ENCODE peak calls at places on chromosome 3, in nine cellular contexts. One of them, this sample, is unnamed.
A peak's percentile ranks its signal among the peaks of the same experiment; 100 is the strongest.

GRCh38 chr3:172751188-172751571 is 654 bp downstream of the ECT2 start:
- DNase-seq in tibial nerve: no peak
- DNase-seq in Peyer's patch: no peak
- DNase-seq in breast epithelium: no peak
- DNase-seq in heart left ventricle: no peak
- DNase-seq in uterus: no peak
- DNase-seq in adrenal gland: no peak
- DNase-seq in endothelial cell of umbilical vein: peak; percentile 52
- DNase-seq in spleen: no peak
- DNase-seq in this sample: no peak

GRCh38 chr3:186220365-186220764 is 111.5 kb upstream of the ETV5 start:
- DNase-seq in tibial nerve: no peak
- DNase-seq in Peyer's patch: no peak
- DNase-seq in breast epithelium: no peak
- DNase-seq in heart left ventricle: no peak
- DNase-seq in uterus: no peak
- DNase-seq in adrenal gland: peak; percentile 49
- DNase-seq in endothelial cell of umbilical vein: no peak
- DNase-seq in spleen: no peak
- DNase-seq in this sample: no peak

GRCh38 chr3:101567528-101568317 is 6.1 kb downstream of the TRMT10C start:
- DNase-seq in tibial nerve: no peak
- DNase-seq in Peyer's patch: no peak
- DNase-seq in breast epithelium: no peak
- DNase-seq in heart left ventricle: no peak
- DNase-seq in uterus: no peak
- DNase-seq in adrenal gland: no peak
- DNase-seq in endothelial cell of umbilical vein: no peak
- DNase-seq in spleen: no peak
- DNase-seq in this sample: no peak

GRCh38 chr3:176920806-176921205 is 276.5 kb downstream of the TBL1XR1 start:
- DNase-seq in tibial nerve: no peak
- DNase-seq in Peyer's patch: no peak
- DNase-seq in breast epithelium: no peak
- DNase-seq in heart left ventricle: no peak
- DNase-seq in uterus: no peak
- DNase-seq in adrenal gland: no peak
- DNase-seq in endothelial cell of umbilical vein: peak; percentile 48
- DNase-seq in spleen: no peak
- DNase-seq in this sample: no peak

GRCh38 chr3:46565607-46566039 is 479 bp downstream of the LRRC2 start:
- DNase-seq in tibial nerve: no peak
- DNase-seq in Peyer's patch: no peak
- DNase-seq in breast epithelium: no peak
- DNase-seq in heart left ventricle: peak; percentile 74
- DNase-seq in uterus: peak; percentile 39
- DNase-seq in adrenal gland: no peak
- DNase-seq in endothelial cell of umbilical vein: peak; percentile 20
- DNase-seq in spleen: no peak
- DNase-seq in this sample: peak; percentile 90

GRCh38 chr3:175336406-175337133 is 477.4 kb downstream of the NAALADL2 start:
- DNase-seq in tibial nerve: no peak
- DNase-seq in Peyer's patch: peak; percentile 50
- DNase-seq in breast epithelium: no peak
- DNase-seq in heart left ventricle: no peak
- DNase-seq in uterus: no peak
- DNase-seq in adrenal gland: no peak
- DNase-seq in endothelial cell of umbilical vein: no peak
- DNase-seq in spleen: no peak
- DNase-seq in this sample: no peak

GRCh38 chr3:35932995-35933394 is 293.7 kb downstream of the ARPP21 start:
- DNase-seq in tibial nerve: peak; percentile 7
- DNase-seq in Peyer's patch: no peak
- DNase-seq in breast epithelium: no peak
- DNase-seq in heart left ventricle: no peak
- DNase-seq in uterus: no peak
- DNase-seq in adrenal gland: no peak
- DNase-seq in endothelial cell of umbilical vein: peak; percentile 99
- DNase-seq in spleen: no peak
- DNase-seq in this sample: no peak

GRCh38 chr3:58899159-58899952 is 150.5 kb downstream of the CFAP20DC start:
- DNase-seq in tibial nerve: no peak
- DNase-seq in Peyer's patch: peak; percentile 47
- DNase-seq in breast epithelium: peak; percentile 18
- DNase-seq in heart left ventricle: peak; percentile 60
- DNase-seq in uterus: peak; percentile 54
- DNase-seq in adrenal gland: peak; percentile 22
- DNase-seq in endothelial cell of umbilical vein: peak; percentile 80
- DNase-seq in spleen: peak; percentile 76
- DNase-seq in this sample: no peak

GRCh38 chr3:143637133-143637532 is 211.1 kb downstream of the SLC9A9 start:
- DNase-seq in tibial nerve: no peak
- DNase-seq in Peyer's patch: no peak
- DNase-seq in breast epithelium: no peak
- DNase-seq in heart left ventricle: no peak
- DNase-seq in uterus: no peak
- DNase-seq in adrenal gland: no peak
- DNase-seq in endothelial cell of umbilical vein: no peak
- DNase-seq in spleen: no peak
- DNase-seq in this sample: no peak

GRCh38 chr3:36124118-36124796 is 256.0 kb upstream of the STAC start:
- DNase-seq in tibial nerve: no peak
- DNase-seq in Peyer's patch: no peak
- DNase-seq in breast epithelium: no peak
- DNase-seq in heart left ventricle: no peak
- DNase-seq in uterus: no peak
- DNase-seq in adrenal gland: peak; percentile 34
- DNase-seq in endothelial cell of umbilical vein: no peak
- DNase-seq in spleen: no peak
- DNase-seq in this sample: no peak

GRCh38 chr3:26245236-26245635 is 377.3 kb upstream of the LRRC3B start:
- DNase-seq in tibial nerve: no peak
- DNase-seq in Peyer's patch: no peak
- DNase-seq in breast epithelium: no peak
- DNase-seq in heart left ventricle: no peak
- DNase-seq in uterus: no peak
- DNase-seq in adrenal gland: no peak
- DNase-seq in endothelial cell of umbilical vein: no peak
- DNase-seq in spleen: no peak
- DNase-seq in this sample: no peak

GRCh38 chr3:171797873-171798272 is 12.4 kb downstream of the PLD1 start:
- DNase-seq in tibial nerve: no peak
- DNase-seq in Peyer's patch: no peak
- DNase-seq in breast epithelium: no peak
- DNase-seq in heart left ventricle: no peak
- DNase-seq in uterus: no peak
- DNase-seq in adrenal gland: no peak
- DNase-seq in endothelial cell of umbilical vein: peak; percentile 89
- DNase-seq in spleen: no peak
- DNase-seq in this sample: no peak

GRCh38 chr3:128861491-128861890 is 17.9 kb upstream of the ACAD9 start:
- DNase-seq in tibial nerve: no peak
- DNase-seq in Peyer's patch: no peak
- DNase-seq in breast epithelium: no peak
- DNase-seq in heart left ventricle: no peak
- DNase-seq in uterus: no peak
- DNase-seq in adrenal gland: no peak
- DNase-seq in endothelial cell of umbilical vein: no peak
- DNase-seq in spleen: no peak
- DNase-seq in this sample: no peak

GRCh38 chr3:36833160-36833814 is 68.9 kb upstream of the DCLK3 start:
- DNase-seq in tibial nerve: no peak
- DNase-seq in Peyer's patch: no peak
- DNase-seq in breast epithelium: no peak
- DNase-seq in heart left ventricle: no peak
- DNase-seq in uterus: no peak
- DNase-seq in adrenal gland: no peak
- DNase-seq in endothelial cell of umbilical vein: no peak
- DNase-seq in spleen: no peak
- DNase-seq in this sample: no peak

GRCh38 chr3:178159691-178160090 is 376.5 kb upstream of the KCNMB2 start:
- DNase-seq in tibial nerve: no peak
- DNase-seq in Peyer's patch: no peak
- DNase-seq in breast epithelium: no peak
- DNase-seq in heart left ventricle: no peak
- DNase-seq in uterus: no peak
- DNase-seq in adrenal gland: no peak
- DNase-seq in endothelial cell of umbilical vein: peak; percentile 91
- DNase-seq in spleen: no peak
- DNase-seq in this sample: no peak

GRCh38 chr3:61683409-61684261 is 122.3 kb downstream of the PTPRG start:
- DNase-seq in tibial nerve: peak; percentile 34
- DNase-seq in Peyer's patch: no peak
- DNase-seq in breast epithelium: no peak
- DNase-seq in heart left ventricle: no peak
- DNase-seq in uterus: no peak
- DNase-seq in adrenal gland: no peak
- DNase-seq in endothelial cell of umbilical vein: no peak
- DNase-seq in spleen: no peak
- DNase-seq in this sample: no peak

GRCh38 chr3:173825731-173826130 is 428.2 kb downstream of the NLGN1 start:
- DNase-seq in tibial nerve: no peak
- DNase-seq in Peyer's patch: no peak
- DNase-seq in breast epithelium: no peak
- DNase-seq in heart left ventricle: no peak
- DNase-seq in uterus: no peak
- DNase-seq in adrenal gland: no peak
- DNase-seq in endothelial cell of umbilical vein: no peak
- DNase-seq in spleen: no peak
- DNase-seq in this sample: no peak

GRCh38 chr3:161950318-161950717 is 453.7 kb downstream of the OTOL1 start:
- DNase-seq in tibial nerve: no peak
- DNase-seq in Peyer's patch: no peak
- DNase-seq in breast epithelium: no peak
- DNase-seq in heart left ventricle: no peak
- DNase-seq in uterus: no peak
- DNase-seq in adrenal gland: no peak
- DNase-seq in endothelial cell of umbilical vein: no peak
- DNase-seq in spleen: no peak
- DNase-seq in this sample: no peak

GRCh38 chr3:176937546-176937945 is 259.7 kb downstream of the TBL1XR1 start:
- DNase-seq in tibial nerve: no peak
- DNase-seq in Peyer's patch: no peak
- DNase-seq in breast epithelium: no peak
- DNase-seq in heart left ventricle: no peak
- DNase-seq in uterus: no peak
- DNase-seq in adrenal gland: no peak
- DNase-seq in endothelial cell of umbilical vein: no peak
- DNase-seq in spleen: no peak
- DNase-seq in this sample: no peak

GRCh38 chr3:58032186-58032585 is 24.0 kb downstream of the FLNB start:
- DNase-seq in tibial nerve: no peak
- DNase-seq in Peyer's patch: no peak
- DNase-seq in breast epithelium: no peak
- DNase-seq in heart left ventricle: no peak
- DNase-seq in uterus: no peak
- DNase-seq in adrenal gland: no peak
- DNase-seq in endothelial cell of umbilical vein: no peak
- DNase-seq in spleen: no peak
- DNase-seq in this sample: no peak

GRCh38 chr3:162719684-162720341 is 1223.2 kb downstream of the OTOL1 start:
- DNase-seq in tibial nerve: no peak
- DNase-seq in Peyer's patch: no peak
- DNase-seq in breast epithelium: no peak
- DNase-seq in heart left ventricle: no peak
- DNase-seq in uterus: no peak
- DNase-seq in adrenal gland: no peak
- DNase-seq in endothelial cell of umbilical vein: no peak
- DNase-seq in spleen: no peak
- DNase-seq in this sample: no peak

GRCh38 chr3:178787960-178788359 is 251.7 kb downstream of the KCNMB2 start:
- DNase-seq in tibial nerve: no peak
- DNase-seq in Peyer's patch: no peak
- DNase-seq in breast epithelium: no peak
- DNase-seq in heart left ventricle: no peak
- DNase-seq in uterus: no peak
- DNase-seq in adrenal gland: no peak
- DNase-seq in endothelial cell of umbilical vein: no peak
- DNase-seq in spleen: no peak
- DNase-seq in this sample: no peak

GRCh38 chr3:156620901-156621300 is 53.5 kb upstream of the TIPARP start:
- DNase-seq in tibial nerve: no peak
- DNase-seq in Peyer's patch: no peak
- DNase-seq in breast epithelium: no peak
- DNase-seq in heart left ventricle: no peak
- DNase-seq in uterus: no peak
- DNase-seq in adrenal gland: no peak
- DNase-seq in endothelial cell of umbilical vein: no peak
- DNase-seq in spleen: no peak
- DNase-seq in this sample: no peak

GRCh38 chr3:190159902-190160435 is 39.3 kb upstream of the P3H2 start:
- DNase-seq in tibial nerve: no peak
- DNase-seq in Peyer's patch: no peak
- DNase-seq in breast epithelium: no peak
- DNase-seq in heart left ventricle: no peak
- DNase-seq in uterus: no peak
- DNase-seq in adrenal gland: no peak
- DNase-seq in endothelial cell of umbilical vein: no peak
- DNase-seq in spleen: no peak
- DNase-seq in this sample: no peak
- H3K9me3 ChIP-seq in tibial nerve: no peaks in the 10 kb centered on the region
- H3K9me3 ChIP-seq in Peyer's patch: no peaks in the 10 kb centered on the region
- H3K9me3 ChIP-seq in breast epithelium: no peaks in the 10 kb centered on the region
- H3K9me3 ChIP-seq in heart left ventricle: no peaks in the 10 kb centered on the region
- H3K9me3 ChIP-seq in uterus: no peaks in the 10 kb centered on the region
- H3K9me3 ChIP-seq in adrenal gland: no peaks in the 10 kb centered on the region
- H3K9me3 ChIP-seq in endothelial cell of umbilical vein: no peaks in the 10 kb centered on the region
- H3K9me3 ChIP-seq in spleen: no peaks in the 10 kb centered on the region
- H3K9me3 ChIP-seq in this sample: no peaks in the 10 kb centered on the region

GRCh38 chr3:184796954-184797353 is 15.0 kb upstream of the VPS8 start:
- DNase-seq in tibial nerve: no peak
- DNase-seq in Peyer's patch: no peak
- DNase-seq in breast epithelium: no peak
- DNase-seq in heart left ventricle: no peak
- DNase-seq in uterus: no peak
- DNase-seq in adrenal gland: no peak
- DNase-seq in endothelial cell of umbilical vein: no peak
- DNase-seq in spleen: no peak
- DNase-seq in this sample: no peak
- H3K27me3 ChIP-seq in tibial nerve: no peaks in the 10 kb centered on the region
- H3K27me3 ChIP-seq in Peyer's patch: no peaks in the 10 kb centered on the region
- H3K27me3 ChIP-seq in breast epithelium: no peaks in the 10 kb centered on the region
- H3K27me3 ChIP-seq in heart left ventricle: no peaks in the 10 kb centered on the region
- H3K27me3 ChIP-seq in uterus: peaks cover 6% of the 10 kb centered on the region
- H3K27me3 ChIP-seq in adrenal gland: no peaks in the 10 kb centered on the region
- H3K27me3 ChIP-seq in endothelial cell of umbilical vein: peaks cover 26% of the 10 kb centered on the region
- H3K27me3 ChIP-seq in spleen: peaks cover 26% of the 10 kb centered on the region
- H3K27me3 ChIP-seq in this sample: no peaks in the 10 kb centered on the region

GRCh38 chr3:133996251-133996661 is 33.5 kb downstream of the SLCO2A1 start:
- DNase-seq in tibial nerve: no peak
- DNase-seq in Peyer's patch: no peak
- DNase-seq in breast epithelium: no peak
- DNase-seq in heart left ventricle: no peak
- DNase-seq in uterus: no peak
- DNase-seq in adrenal gland: peak; percentile 7
- DNase-seq in endothelial cell of umbilical vein: no peak
- DNase-seq in spleen: no peak
- DNase-seq in this sample: no peak
- TF ChIP-seq POLR2A in tibial nerve: no peak
- TF ChIP-seq POLR2A in Peyer's patch: no peak
- TF ChIP-seq POLR2A in breast epithelium: no peak
- TF ChIP-seq POLR2A in heart left ventricle: no peak
- TF ChIP-seq POLR2A in uterus: no peak
- TF ChIP-seq POLR2A in adrenal gland: no peak
- TF ChIP-seq POLR2A in endothelial cell of umbilical vein: no peak
- TF ChIP-seq POLR2A in spleen: no peak
- TF ChIP-seq POLR2A in this sample: no peak

GRCh38 chr3:138544546-138544945 is 49.5 kb downstream of the CEP70 start:
- DNase-seq in tibial nerve: no peak
- DNase-seq in Peyer's patch: no peak
- DNase-seq in breast epithelium: no peak
- DNase-seq in heart left ventricle: no peak
- DNase-seq in uterus: no peak
- DNase-seq in adrenal gland: no peak
- DNase-seq in endothelial cell of umbilical vein: no peak
- DNase-seq in spleen: no peak
- DNase-seq in this sample: no peak
- H3K9me3 ChIP-seq in tibial nerve: peaks cover 5% of the 10 kb centered on the region
- H3K9me3 ChIP-seq in Peyer's patch: peaks cover 9% of the 10 kb centered on the region
- H3K9me3 ChIP-seq in breast epithelium: peaks cover 79% of the 10 kb centered on the region
- H3K9me3 ChIP-seq in heart left ventricle: peaks cover 19% of the 10 kb centered on the region
- H3K9me3 ChIP-seq in uterus: no peaks in the 10 kb centered on the region
- H3K9me3 ChIP-seq in adrenal gland: peaks cover 8% of the 10 kb centered on the region
- H3K9me3 ChIP-seq in endothelial cell of umbilical vein: no peaks in the 10 kb centered on the region
- H3K9me3 ChIP-seq in spleen: peaks cover 98% of the 10 kb centered on the region
- H3K9me3 ChIP-seq in this sample: no peaks in the 10 kb centered on the region

This sample was measured in gastrocnemius medialis.